ENCODE peak calls at places on chromosomes 3 and 15, in seven cellular contexts. G, V, C, Q, X, L and U are unnamed samples.

GRCh38 chr3:54900954-54901591 is 26.8 kb downstream of the LRTM1 start:
- DNase-seq in G (peak), V (peak), C (no peak), Q (no peak), X (no peak), L (peak), U (no peak)

GRCh38 chr15:33839540-33839939 is 128.8 kb upstream of the CHRM5 start:
- DNase-seq in G (no peak), V (no peak), C (no peak), Q (no peak), X (no peak), L (no peak), U (no peak)

GRCh38 chr15:38536201-38536676 is 28.4 kb downstream of the RASGRP1 start:
- DNase-seq in G (peak), V (no peak), C (no peak), Q (no peak), X (no peak), L (peak), U (no peak)

GRCh38 chr3:11305509-11305908 is 33.3 kb downstream of the ATG7 start:
- DNase-seq in G (peak), V (no peak), C (no peak), Q (no peak), X (no peak), L (no peak), U (no peak)

GRCh38 chr15:80507638-80508316 is 103.6 kb downstream of the ARNT2 start:
- DNase-seq in G (peak), V (no peak), C (no peak), Q (no peak), X (no peak), L (no peak), U (no peak)

GRCh38 chr15:66714543-66714981 is 12.5 kb downstream of the SMAD6 start:
- DNase-seq in G (peak), V (no peak), C (no peak), Q (no peak), X (no peak), L (no peak), U (no peak)

GRCh38 chr3:187946981-187947380 is 201.7 kb upstream of the BCL6 start:
- DNase-seq in G (no peak), V (no peak), C (no peak), Q (no peak), X (no peak), L (no peak), U (no peak)

GRCh38 chr3:109369510-109369909 is 32.2 kb upstream of the DPPA4 start:
- DNase-seq in G (peak), V (no peak), C (no peak), Q (no peak), X (no peak), L (no peak), U (no peak)

GRCh38 chr3:151918253-151919029 is 45.0 kb downstream of the SUCNR1 start:
- DNase-seq in G (peak), V (no peak), C (no peak), Q (no peak), X (no peak), L (no peak), U (no peak)

GRCh38 chr3:32937331-32937730 is 14.1 kb upstream of the CCR4 start:
- DNase-seq in G (no peak), V (peak), C (no peak), Q (no peak), X (no peak), L (no peak), U (no peak)

GRCh38 chr3:2993719-2994118 is 116.5 kb downstream of the IL5RA start:
- DNase-seq in G (no peak), V (no peak), C (no peak), Q (no peak), X (no peak), L (no peak), U (no peak)

GRCh38 chr15:64149424-64150235 is 1.9 kb upstream of the SNX22 start:
- DNase-seq in G (no peak), V (peak), C (no peak), Q (no peak), X (no peak), L (no peak), U (no peak)
- TF ChIP-seq CTCF in G (peak), V (peak), C (no peak), Q (no peak), X (peak), L (no peak), U (no peak)

GRCh38 chr3:197753263-197753662 is 3.6 kb downstream of the FYTTD1 start:
- DNase-seq in G (peak), V (no peak), C (no peak), Q (no peak), X (no peak), L (no peak), U (no peak)
- TF ChIP-seq CTCF in G (peak), V (no peak), C (peak), Q (no peak), X (peak), L (peak), U (peak)

DNA sequence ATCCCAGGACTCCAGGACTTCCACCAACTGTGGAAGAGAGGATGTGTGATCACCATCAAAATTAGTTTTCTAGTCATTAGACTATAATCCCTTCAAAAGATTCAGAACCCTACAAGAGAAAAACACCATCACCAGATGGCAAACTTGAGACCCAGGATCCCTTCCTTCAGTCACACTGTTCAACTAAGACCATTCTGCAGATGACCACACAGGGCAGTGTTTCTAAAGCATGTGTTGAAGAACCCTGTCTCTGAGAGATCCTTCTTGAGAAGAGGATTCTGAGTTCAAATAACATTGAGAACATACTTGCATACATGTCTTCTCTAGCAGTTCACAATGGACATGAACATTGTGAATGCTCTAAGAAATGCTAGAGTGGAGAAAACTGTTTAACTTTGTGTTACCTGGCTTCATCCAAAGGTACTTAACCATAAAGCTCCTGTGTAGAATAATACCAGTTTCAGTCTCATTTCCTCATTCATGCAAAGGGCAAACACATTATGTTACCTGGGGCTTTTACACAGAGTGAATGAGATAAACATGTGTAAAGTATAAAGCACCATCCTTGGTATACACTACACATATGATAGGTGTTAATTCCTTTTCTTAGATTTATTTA is 2.4 kb upstream of the ADGRG7 start:
- DNase-seq in G (no peak), V (no peak), C (no peak), Q (no peak), X (no peak), L (no peak), U (no peak)
- TF ChIP-seq CTCF in G (no peak), V (peak), C (no peak), Q (no peak), X (no peak), L (no peak), U (peak)

GRCh38 chr3:46959169-46959515 is 17.4 kb downstream of the CCDC12 start:
- DNase-seq in G (peak), V (no peak), C (no peak), Q (no peak), X (no peak), L (no peak), U (no peak)
- TF ChIP-seq CTCF in G (no peak), V (no peak), C (no peak), Q (no peak), X (no peak), L (no peak), U (no peak)

GRCh38 chr3:135633078-135633477 is 332.4 kb upstream of the PPP2R3A start:
- DNase-seq in G (no peak), V (no peak), C (no peak), Q (no peak), X (no peak), L (no peak), U (no peak)
- TF ChIP-seq CTCF in G (no peak), V (no peak), C (no peak), Q (no peak), X (no peak), L (no peak), U (no peak)

DNA sequence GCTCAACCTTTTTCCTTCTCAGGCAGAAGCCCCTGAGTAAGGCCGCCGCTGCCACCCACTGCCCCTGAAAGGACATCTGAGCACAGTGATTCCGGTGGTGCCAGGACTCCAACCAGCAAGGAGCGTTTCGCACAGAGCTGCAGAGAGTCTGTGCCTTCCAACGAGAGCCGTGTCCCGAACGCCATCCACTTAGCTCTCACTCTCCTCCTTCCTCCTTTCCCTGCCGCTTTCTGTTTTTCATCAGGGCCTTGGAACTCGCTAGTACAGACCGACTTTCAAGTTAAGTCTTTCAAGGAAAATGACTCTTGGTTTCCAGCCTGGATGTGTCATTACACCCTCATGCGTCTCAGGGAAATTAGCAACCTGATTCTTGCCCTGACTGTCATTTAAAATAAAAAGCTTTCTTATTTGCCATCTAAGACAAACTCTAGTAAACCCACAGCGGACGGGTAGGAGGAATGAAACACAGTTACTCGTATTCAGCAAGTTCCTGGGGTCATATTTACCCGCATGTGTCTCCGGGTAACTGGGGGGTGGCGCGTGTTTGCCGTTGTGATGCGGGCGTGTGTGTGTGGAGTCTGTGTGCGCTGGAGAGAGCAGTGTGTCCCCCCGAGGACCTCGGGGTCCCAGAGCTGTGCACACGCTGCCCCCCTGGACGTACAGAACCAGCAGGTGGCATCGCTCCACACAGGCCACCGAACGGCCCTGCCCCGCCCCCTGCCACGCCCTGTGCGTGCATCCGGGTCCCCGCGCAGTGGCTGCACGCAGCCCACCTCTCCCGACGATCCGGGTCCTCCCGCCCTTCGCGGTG is 30.4 kb upstream of the ALDH1A3 start:
- DNase-seq in G (peak), V (no peak), C (no peak), Q (peak), X (peak), L (peak), U (no peak)
- TF ChIP-seq CTCF in G (no peak), V (no peak), C (no peak), Q (no peak), X (no peak), L (peak), U (no peak)